ENCODE peak calls at places on chromosomes 3 and 15, in nine cellular contexts. One of them, this sample, is unnamed.

GRCh38 chr3:144394052-144394451 is 422.4 kb downstream of the DIPK2A start:
- DNase-seq in foreskin fibroblast: peak
- DNase-seq in BJ: peak
- DNase-seq in AG10803: no peak
- DNase-seq in HFF-Myc: no peak
- DNase-seq in stomach: no peak
- DNase-seq in WERI-Rb-1: no peak
- DNase-seq in cardiac muscle cell: no peak
- DNase-seq in Peyer's patch: no peak
- DNase-seq in this sample: no peak

GRCh38 chr3:72310028-72310987 is 525.4 kb upstream of the PROK2 start:
- DNase-seq in foreskin fibroblast: peak
- DNase-seq in BJ: peak
- DNase-seq in AG10803: peak
- DNase-seq in HFF-Myc: peak
- DNase-seq in stomach: no peak
- DNase-seq in WERI-Rb-1: no peak
- DNase-seq in cardiac muscle cell: peak
- DNase-seq in Peyer's patch: peak
- DNase-seq in this sample: no peak

GRCh38 chr3:141333796-141334626 is 34.3 kb upstream of the ZBTB38 start:
- DNase-seq in foreskin fibroblast: peak
- DNase-seq in BJ: no peak
- DNase-seq in AG10803: peak
- DNase-seq in HFF-Myc: no peak
- DNase-seq in stomach: no peak
- DNase-seq in WERI-Rb-1: no peak
- DNase-seq in cardiac muscle cell: no peak
- DNase-seq in Peyer's patch: no peak
- DNase-seq in this sample: no peak

GRCh38 chr3:55285156-55285555 is 201.9 kb downstream of the WNT5A start:
- DNase-seq in foreskin fibroblast: peak
- DNase-seq in BJ: peak
- DNase-seq in AG10803: peak
- DNase-seq in HFF-Myc: no peak
- DNase-seq in stomach: no peak
- DNase-seq in WERI-Rb-1: no peak
- DNase-seq in cardiac muscle cell: no peak
- DNase-seq in Peyer's patch: no peak
- DNase-seq in this sample: no peak

GRCh38 chr3:27607370-27607769 is 114.8 kb downstream of the EOMES start:
- DNase-seq in foreskin fibroblast: peak
- DNase-seq in BJ: no peak
- DNase-seq in AG10803: peak
- DNase-seq in HFF-Myc: no peak
- DNase-seq in stomach: no peak
- DNase-seq in WERI-Rb-1: no peak
- DNase-seq in cardiac muscle cell: peak
- DNase-seq in Peyer's patch: no peak
- DNase-seq in this sample: no peak

GRCh38 chr15:45157974-45158373 is 28.2 kb downstream of the DUOX1 start:
- DNase-seq in foreskin fibroblast: peak
- DNase-seq in BJ: peak
- DNase-seq in AG10803: peak
- DNase-seq in HFF-Myc: no peak
- DNase-seq in stomach: no peak
- DNase-seq in WERI-Rb-1: no peak
- DNase-seq in cardiac muscle cell: peak
- DNase-seq in Peyer's patch: no peak
- DNase-seq in this sample: no peak

GRCh38 chr15:82530606-82531379 is 9.5 kb downstream of the RPS17 start:
- DNase-seq in foreskin fibroblast: peak
- DNase-seq in BJ: no peak
- DNase-seq in AG10803: peak
- DNase-seq in HFF-Myc: no peak
- DNase-seq in stomach: peak
- DNase-seq in WERI-Rb-1: peak
- DNase-seq in cardiac muscle cell: peak
- DNase-seq in Peyer's patch: peak
- DNase-seq in this sample: peak

GRCh38 chr3:127647171-127647884 is 18.3 kb downstream of the PODXL2 start:
- DNase-seq in foreskin fibroblast: no peak
- DNase-seq in BJ: no peak
- DNase-seq in AG10803: no peak
- DNase-seq in HFF-Myc: no peak
- DNase-seq in stomach: no peak
- DNase-seq in WERI-Rb-1: no peak
- DNase-seq in cardiac muscle cell: no peak
- DNase-seq in Peyer's patch: no peak
- DNase-seq in this sample: no peak

GRCh38 chr3:189937302-189938255 is 183.1 kb downstream of the P3H2 start:
- DNase-seq in foreskin fibroblast: peak
- DNase-seq in BJ: peak
- DNase-seq in AG10803: peak
- DNase-seq in HFF-Myc: peak
- DNase-seq in stomach: peak
- DNase-seq in WERI-Rb-1: no peak
- DNase-seq in cardiac muscle cell: peak
- DNase-seq in Peyer's patch: no peak
- DNase-seq in this sample: no peak

GRCh38 chr15:71203573-71204444 is 88.5 kb downstream of the THSD4 start:
- DNase-seq in foreskin fibroblast: peak
- DNase-seq in BJ: no peak
- DNase-seq in AG10803: peak
- DNase-seq in HFF-Myc: no peak
- DNase-seq in stomach: no peak
- DNase-seq in WERI-Rb-1: no peak
- DNase-seq in cardiac muscle cell: no peak
- DNase-seq in Peyer's patch: no peak
- DNase-seq in this sample: no peak

GRCh38 chr3:112338021-112338726 is 5.2 kb downstream of the CD200 start:
- DNase-seq in foreskin fibroblast: no peak
- DNase-seq in BJ: no peak
- DNase-seq in AG10803: no peak
- DNase-seq in HFF-Myc: no peak
- DNase-seq in stomach: no peak
- DNase-seq in WERI-Rb-1: no peak
- DNase-seq in cardiac muscle cell: no peak
- DNase-seq in Peyer's patch: no peak
- DNase-seq in this sample: no peak

GRCh38 chr3:58540176-58540863 is 3.3 kb upstream of the ACOX2 start:
- DNase-seq in foreskin fibroblast: no peak
- DNase-seq in BJ: no peak
- DNase-seq in AG10803: no peak
- DNase-seq in HFF-Myc: no peak
- DNase-seq in stomach: no peak
- DNase-seq in WERI-Rb-1: no peak
- DNase-seq in cardiac muscle cell: no peak
- DNase-seq in Peyer's patch: no peak
- DNase-seq in this sample: no peak

GRCh38 chr15:81155375-81156218 is 21.5 kb downstream of the CFAP161 start:
- DNase-seq in foreskin fibroblast: peak
- DNase-seq in BJ: no peak
- DNase-seq in AG10803: peak
- DNase-seq in HFF-Myc: no peak
- DNase-seq in stomach: peak
- DNase-seq in WERI-Rb-1: peak
- DNase-seq in cardiac muscle cell: peak
- DNase-seq in Peyer's patch: no peak
- DNase-seq in this sample: no peak

GRCh38 chr3:16140116-16140893 is 34.2 kb upstream of the GALNT15 start:
- DNase-seq in foreskin fibroblast: peak
- DNase-seq in BJ: peak
- DNase-seq in AG10803: peak
- DNase-seq in HFF-Myc: no peak
- DNase-seq in stomach: no peak
- DNase-seq in WERI-Rb-1: no peak
- DNase-seq in cardiac muscle cell: peak
- DNase-seq in Peyer's patch: no peak
- DNase-seq in this sample: no peak

GRCh38 chr15:40249477-40250303 is 10.8 kb downstream of the PAK6 start:
- DNase-seq in foreskin fibroblast: peak
- DNase-seq in BJ: no peak
- DNase-seq in AG10803: peak
- DNase-seq in HFF-Myc: no peak
- DNase-seq in stomach: no peak
- DNase-seq in WERI-Rb-1: no peak
- DNase-seq in cardiac muscle cell: peak
- DNase-seq in Peyer's patch: peak
- DNase-seq in this sample: no peak

DNA sequence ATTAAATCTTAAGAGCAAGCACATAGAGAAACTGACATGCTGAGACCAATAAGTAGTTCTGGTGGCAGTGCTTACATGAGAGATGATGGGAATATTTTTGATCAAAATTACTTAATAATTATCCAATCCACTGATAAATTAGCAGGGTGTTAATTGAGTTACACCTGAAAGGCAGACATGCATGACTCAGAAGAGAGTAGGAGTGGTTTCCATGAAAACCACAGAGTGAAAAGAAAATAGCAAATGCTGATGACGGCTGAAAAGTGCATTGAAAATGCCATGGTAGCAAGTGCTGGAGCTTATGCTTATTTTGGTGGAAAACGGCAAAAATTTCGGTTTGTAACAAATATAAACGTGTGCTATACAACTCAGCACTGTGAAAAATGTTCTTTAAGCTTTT is 267.8 kb upstream of the LRRN1 start:
- DNase-seq in foreskin fibroblast: no peak
- DNase-seq in BJ: no peak
- DNase-seq in AG10803: no peak
- DNase-seq in HFF-Myc: no peak
- DNase-seq in stomach: no peak
- DNase-seq in WERI-Rb-1: no peak
- DNase-seq in cardiac muscle cell: no peak
- DNase-seq in Peyer's patch: no peak
- DNase-seq in this sample: no peak
- TF ChIP-seq CTCF in foreskin fibroblast: no peak
- TF ChIP-seq CTCF in BJ: no peak
- TF ChIP-seq CTCF in AG10803: no peak
- TF ChIP-seq CTCF in HFF-Myc: no peak
- TF ChIP-seq CTCF in stomach: no peak
- TF ChIP-seq CTCF in WERI-Rb-1: no peak
- TF ChIP-seq CTCF in cardiac muscle cell: no peak
- TF ChIP-seq CTCF in Peyer's patch: no peak
- TF ChIP-seq CTCF in this sample: no peak

DNA sequence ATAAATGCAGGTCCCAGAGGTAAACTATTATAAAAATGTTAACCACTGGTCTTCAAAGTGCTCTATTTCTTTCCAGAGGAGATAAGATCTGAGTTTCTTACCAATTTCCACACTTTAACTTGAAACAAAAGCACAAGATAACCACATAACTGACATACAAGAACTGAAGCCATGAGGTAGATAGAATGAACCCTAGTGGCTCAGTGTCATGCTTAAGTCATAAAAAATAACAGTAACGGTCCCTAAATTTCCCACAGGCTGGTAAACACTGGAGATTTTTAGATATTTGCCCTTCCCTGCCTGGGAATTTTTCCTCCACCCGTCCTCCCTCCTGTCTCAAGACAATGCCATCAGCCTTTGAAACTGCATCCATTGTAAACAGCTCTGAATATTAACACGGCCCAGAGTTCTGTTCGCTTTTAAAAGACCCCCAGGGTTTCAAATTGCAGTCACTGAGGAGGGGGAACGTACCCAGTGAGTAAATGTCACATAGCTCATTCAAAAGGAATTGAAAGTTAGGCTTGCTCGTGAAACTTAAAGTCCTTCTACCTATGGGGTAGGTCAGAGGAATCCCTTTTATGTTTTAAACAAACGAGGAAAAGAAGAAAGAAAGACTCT is 5.7 kb downstream of the LRIG1 start:
- DNase-seq in foreskin fibroblast: no peak
- DNase-seq in BJ: no peak
- DNase-seq in AG10803: no peak
- DNase-seq in HFF-Myc: no peak
- DNase-seq in stomach: no peak
- DNase-seq in WERI-Rb-1: no peak
- DNase-seq in cardiac muscle cell: no peak
- DNase-seq in Peyer's patch: no peak
- DNase-seq in this sample: no peak
- H3K4me3 ChIP-seq in foreskin fibroblast: no peak
- H3K4me3 ChIP-seq in BJ: no peak
- H3K4me3 ChIP-seq in AG10803: no peak
- H3K4me3 ChIP-seq in HFF-Myc: no peak
- H3K4me3 ChIP-seq in stomach: no peak
- H3K4me3 ChIP-seq in WERI-Rb-1: no peak
- H3K4me3 ChIP-seq in cardiac muscle cell: no peak
- H3K4me3 ChIP-seq in Peyer's patch: no peak
- H3K4me3 ChIP-seq in this sample: no peak

GRCh38 chr15:47129033-47129432 is 588.3 kb upstream of the SEMA6D start:
- DNase-seq in foreskin fibroblast: no peak
- DNase-seq in BJ: no peak
- DNase-seq in AG10803: no peak
- DNase-seq in HFF-Myc: no peak
- DNase-seq in stomach: no peak
- DNase-seq in WERI-Rb-1: no peak
- DNase-seq in cardiac muscle cell: no peak
- DNase-seq in Peyer's patch: no peak
- DNase-seq in this sample: no peak

GRCh38 chr15:47119349-47119748 is 598.0 kb upstream of the SEMA6D start:
- DNase-seq in foreskin fibroblast: no peak
- DNase-seq in BJ: no peak
- DNase-seq in AG10803: no peak
- DNase-seq in HFF-Myc: no peak
- DNase-seq in stomach: no peak
- DNase-seq in WERI-Rb-1: no peak
- DNase-seq in cardiac muscle cell: no peak
- DNase-seq in Peyer's patch: no peak
- DNase-seq in this sample: no peak

DNA sequence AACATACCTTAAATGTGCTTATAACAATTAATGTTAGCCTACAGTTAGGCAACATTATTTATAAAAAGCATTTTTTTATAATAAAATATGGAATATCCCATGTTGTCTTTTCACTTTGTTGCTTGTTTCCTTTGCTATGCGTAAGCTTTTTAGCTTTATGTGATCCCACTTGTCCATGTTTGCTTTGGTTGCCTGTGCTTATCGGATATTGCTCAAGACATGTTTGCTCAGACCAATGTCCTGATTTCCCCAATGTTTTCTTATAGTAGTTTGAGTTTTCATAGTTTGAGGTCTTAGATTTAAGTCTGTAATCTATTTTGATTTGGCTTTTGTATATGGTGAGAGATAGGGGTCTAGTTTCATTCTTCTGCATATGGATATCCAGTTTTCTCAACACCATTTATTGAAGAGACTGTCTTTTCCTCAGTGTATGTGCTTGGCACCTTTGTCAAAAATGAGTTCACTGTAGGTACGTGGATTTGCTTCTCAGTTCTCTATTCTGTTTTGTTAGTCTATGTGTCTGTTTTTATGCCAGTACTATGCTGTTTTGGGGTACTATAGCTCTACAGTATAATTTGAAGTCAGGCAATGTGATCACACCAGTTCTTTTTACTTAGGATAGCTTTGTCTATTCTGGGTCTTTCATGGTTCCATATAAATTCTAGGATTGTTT is 592.7 kb upstream of the SEMA6D start:
- DNase-seq in foreskin fibroblast: no peak
- DNase-seq in BJ: no peak
- DNase-seq in AG10803: no peak
- DNase-seq in HFF-Myc: no peak
- DNase-seq in stomach: no peak
- DNase-seq in WERI-Rb-1: no peak
- DNase-seq in cardiac muscle cell: no peak
- DNase-seq in Peyer's patch: no peak
- DNase-seq in this sample: no peak
- TF ChIP-seq CTCF in foreskin fibroblast: no peak
- TF ChIP-seq CTCF in BJ: no peak
- TF ChIP-seq CTCF in AG10803: no peak
- TF ChIP-seq CTCF in HFF-Myc: no peak
- TF ChIP-seq CTCF in stomach: no peak
- TF ChIP-seq CTCF in WERI-Rb-1: no peak
- TF ChIP-seq CTCF in cardiac muscle cell: no peak
- TF ChIP-seq CTCF in Peyer's patch: no peak
- TF ChIP-seq CTCF in this sample: no peak

GRCh38 chr15:73992594-73992898 is 451 bp upstream of the STOML1 start:
- DNase-seq in foreskin fibroblast: no peak
- DNase-seq in BJ: no peak
- DNase-seq in AG10803: no peak
- DNase-seq in HFF-Myc: no peak
- DNase-seq in stomach: no peak
- DNase-seq in WERI-Rb-1: no peak
- DNase-seq in cardiac muscle cell: no peak
- DNase-seq in Peyer's patch: no peak
- DNase-seq in this sample: no peak
- H3K4me3 ChIP-seq in foreskin fibroblast: peak
- H3K4me3 ChIP-seq in BJ: no peak
- H3K4me3 ChIP-seq in AG10803: peak
- H3K4me3 ChIP-seq in HFF-Myc: peak
- H3K4me3 ChIP-seq in stomach: peak
- H3K4me3 ChIP-seq in WERI-Rb-1: peak
- H3K4me3 ChIP-seq in cardiac muscle cell: peak
- H3K4me3 ChIP-seq in Peyer's patch: peak
- H3K4me3 ChIP-seq in this sample: peak

This sample was measured in pancreas.